ENCODE peak calls at places on chromosomes 7 and 10, in four cellular contexts. J, U, G and F are unnamed samples.
A peak's percentile ranks its signal among the peaks of the same experiment; 100 is the strongest.

GRCh38 chr10:122286872-122287271 is 15.8 kb downstream of the BTBD16 start:
- DNase-seq in J (no peak), U (no peak), G (peak; percentile 36), F (no peak)

GRCh38 chr7:22662490-22663145 is 64.4 kb upstream of the IL6 start:
- DNase-seq in J (no peak), U (no peak), G (no peak), F (no peak)

GRCh38 chr10:23702977-23703414 is 264.1 kb downstream of the OTUD1 start:
- DNase-seq in J (no peak), U (peak; percentile 46), G (peak; percentile 22), F (peak; percentile 63)

GRCh38 chr10:45181483-45181882 is 133.9 kb downstream of the OR13A1 start:
- DNase-seq in J (no peak), U (peak; percentile 23), G (no peak), F (no peak)

GRCh38 chr7:120775703-120776265 is 82.2 kb downstream of the TSPAN12 start:
- DNase-seq in J (no peak), U (no peak), G (no peak), F (no peak)

GRCh38 chr7:34158754-34159153 is 253.4 kb downstream of the BMPER start:
- DNase-seq in J (no peak), U (no peak), G (no peak), F (no peak)

GRCh38 chr10:45001382-45002148 is 842 bp downstream of the ZNF22 start:
- DNase-seq in J (peak; percentile 89), U (peak; percentile 72), G (peak; percentile 78), F (peak; percentile 64)

GRCh38 chr7:24827027-24827426 is 69.8 kb upstream of the GSDME start:
- DNase-seq in J (no peak), U (no peak), G (no peak), F (peak; percentile 54)

GRCh38 chr10:78335691-78336401 is 302.2 kb downstream of the RPS24 start:
- DNase-seq in J (no peak), U (peak; percentile 14), G (peak; percentile 37), F (no peak)

GRCh38 chr7:119545118-119545517 is 727.9 kb upstream of the KCND2 start:
- DNase-seq in J (no peak), U (no peak), G (no peak), F (no peak)

GRCh38 chr7:100895956-100896742 is 461 bp upstream of the ACHE start:
- DNase-seq in J (peak; percentile 77), U (peak; percentile 76), G (peak; percentile 21), F (peak; percentile 77)

GRCh38 chr7:35971133-35971995 is 170.5 kb downstream of the SEPTIN7 start:
- DNase-seq in J (peak; percentile 80), U (no peak), G (no peak), F (peak; percentile 54)

GRCh38 chr7:18866359-18867036 is 250.9 kb downstream of the TWIST1 start:
- DNase-seq in J (no peak), U (peak; percentile 34), G (peak; percentile 57), F (no peak)

GRCh38 chr10:131571845-131572244 is 260.3 kb upstream of the TCERG1L start:
- DNase-seq in J (no peak), U (peak; percentile 4), G (no peak), F (no peak)

GRCh38 chr7:44184221-44184873 is 4.9 kb downstream of the GCK start:
- DNase-seq in J (no peak), U (no peak), G (no peak), F (no peak)

GRCh38 chr10:79627075-79627474 is 16.3 kb downstream of the SFTPA1 start:
- DNase-seq in J (no peak), U (no peak), G (no peak), F (no peak)

GRCh38 chr10:68501691-68502090 is 25.6 kb downstream of the SLC25A16 start:
- DNase-seq in J (no peak), U (no peak), G (no peak), F (no peak)

GRCh38 chr7:31937982-31938381 is 132.2 kb downstream of the PDE1C start:
- DNase-seq in J (no peak), U (no peak), G (no peak), F (no peak)

GRCh38 chr10:30415613-30416012 is 18.4 kb upstream of the MAP3K8 start:
- DNase-seq in J (no peak), U (no peak), G (no peak), F (no peak)

GRCh38 chr7:149788300-149788851 is 15.0 kb upstream of the ZNF467 start:
- DNase-seq in J (no peak), U (no peak), G (no peak), F (no peak)

GRCh38 chr7:154842608-154843007 is 160.3 kb downstream of the PAXIP1 start:
- DNase-seq in J (no peak), U (no peak), G (no peak), F (peak; percentile 9)

GRCh38 chr7:78185149-78185745 is 386.7 kb downstream of the PHTF2 start:
- DNase-seq in J (no peak), U (no peak), G (no peak), F (no peak)

GRCh38 chr7:22154130-22154529 is 202.8 kb downstream of the RAPGEF5 start:
- DNase-seq in J (no peak), U (no peak), G (no peak), F (no peak)

GRCh38 chr10:24642921-24643678 is 80.6 kb downstream of the ARHGAP21 start:
- DNase-seq in J (no peak), U (peak; percentile 37), G (no peak), F (peak; percentile 82)

GRCh38 chr10:26437637-26438461 is at the start of gene APBB1IP:
- DNase-seq in J (peak; percentile 98), U (peak; percentile 60), G (peak; percentile 81), F (peak; percentile 19)

GRCh38 chr7:70098133-70098561 is 499.9 kb downstream of the AUTS2 start:
- DNase-seq in J (no peak), U (no peak), G (no peak), F (peak; percentile 35)

GRCh38 chr7:5429253-5429856 is 5.7 kb upstream of the TNRC18 start:
- DNase-seq in J (peak; percentile 81), U (peak; percentile 77), G (peak; percentile 48), F (peak; percentile 80)

GRCh38 chr7:7719235-7719634 is 828 bp upstream of the RPA3 start:
- DNase-seq in J (no peak), U (peak; percentile 33), G (no peak), F (peak; percentile 36)

GRCh38 chr10:7866191-7866590 is 47.9 kb downstream of the TAF3 start:
- DNase-seq in J (no peak), U (no peak), G (no peak), F (no peak)

GRCh38 chr10:113475381-113475807 is 77.5 kb upstream of the HABP2 start:
- DNase-seq in J (no peak), U (no peak), G (no peak), F (no peak)

GRCh38 chr10:70146489-70147488 is at the start of gene TYSND1:
- DNase-seq in J (peak; percentile 97), U (peak; percentile 99), G (peak; percentile 96), F (peak; percentile 99)
- H3K4me3 ChIP-seq in J (peak within 1 kb of the TSS; percentile 92), U (peak within 1 kb of the TSS; percentile 56), G (peak within 1 kb of the TSS; percentile 80), F (peak within 1 kb of the TSS; percentile 87)

DNA sequence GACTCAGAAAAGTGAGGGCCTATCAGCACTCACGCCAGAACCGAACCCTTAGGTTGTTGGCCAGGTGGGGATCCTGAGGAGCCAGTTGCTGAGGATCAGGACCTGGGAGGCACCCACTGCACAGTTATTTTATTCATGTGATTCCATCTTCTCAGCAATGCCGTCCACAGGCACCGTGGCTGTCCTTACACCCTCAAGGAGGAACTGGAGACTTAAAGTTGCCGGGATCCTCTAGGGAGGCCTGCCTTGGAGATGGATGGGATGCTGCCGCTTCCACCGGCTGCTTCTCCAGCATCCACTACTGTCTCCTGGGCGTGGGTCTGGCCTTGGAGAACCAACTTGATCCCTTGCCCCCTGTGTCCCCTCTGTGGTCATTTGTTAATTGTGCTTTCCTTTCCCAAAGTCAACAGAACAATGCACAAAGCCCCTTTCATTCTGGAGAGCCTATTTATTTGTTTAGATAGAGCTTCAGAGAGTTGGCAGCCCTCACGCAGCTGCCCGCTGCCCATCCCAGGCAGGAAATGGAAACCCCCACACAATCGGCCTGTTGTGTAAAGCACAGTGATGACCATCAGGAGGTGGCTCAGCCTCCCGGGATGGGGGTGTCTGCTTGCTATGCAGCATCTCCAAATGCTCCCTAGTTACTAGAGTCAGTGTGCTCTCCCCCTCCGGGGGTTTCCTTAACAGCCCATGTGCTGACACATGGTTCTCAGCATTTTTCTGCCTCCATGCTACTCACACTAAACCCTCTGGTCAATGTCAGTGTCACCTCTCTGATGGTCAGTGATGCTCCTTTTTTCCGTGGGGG is 52.9 kb upstream of the IGFBP3 start:
- DNase-seq in J (no peak), U (peak; percentile 9), G (no peak), F (no peak)
- H3K4me3 ChIP-seq in J (no peak overlapping the region), U (no peak overlapping the region), G (no peak overlapping the region), F (no peak overlapping the region)

GRCh38 chr7:27118580-27118979 is 12.0 kb downstream of the HOXA4 start:
- DNase-seq in J (no peak), U (peak; percentile 34), G (no peak), F (no peak)
- H3K4me3 ChIP-seq in J (peak overlapping the region; percentile 11), U (no peak overlapping the region), G (peak overlapping the region; percentile 51), F (no peak overlapping the region)

GRCh38 chr10:31759816-31760626 is 168.6 kb downstream of the ARHGAP12 start:
- DNase-seq in J (peak; percentile 98), U (peak; percentile 96), G (peak; percentile 96), F (peak; percentile 99)

GRCh38 chr10:31762306-31762705 is 166.3 kb downstream of the ARHGAP12 start:
- DNase-seq in J (no peak), U (no peak), G (no peak), F (no peak)

GRCh38 chr10:31760674-31761081 is 168.0 kb downstream of the ARHGAP12 start:
- DNase-seq in J (no peak), U (no peak), G (no peak), F (no peak)

GRCh38 chr10:31759124-31759798 is 169.4 kb downstream of the ARHGAP12 start:
- DNase-seq in J (peak; percentile 88), U (peak; percentile 83), G (no peak), F (peak; percentile 95)

DNA sequence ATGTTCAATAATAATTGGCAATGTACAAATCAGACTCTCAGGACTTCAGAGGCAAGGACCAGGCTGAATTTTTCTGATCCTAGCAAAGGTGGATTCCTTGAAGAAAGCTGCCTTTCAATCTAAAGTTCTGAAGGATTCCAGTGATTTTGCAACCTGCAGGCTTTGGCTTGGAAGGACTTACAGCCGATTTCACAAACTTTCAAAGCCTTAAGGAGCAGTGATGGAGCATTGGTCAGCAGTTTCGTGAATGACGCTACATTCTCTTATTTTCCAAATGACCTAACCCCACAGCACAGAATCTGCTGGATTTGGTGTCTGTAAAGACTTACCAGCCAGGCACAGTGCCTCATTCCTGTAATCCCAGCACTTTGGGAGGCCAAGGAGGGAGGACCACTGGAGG is 167.5 kb downstream of the ARHGAP12 start:
- DNase-seq in J (no peak), U (no peak), G (no peak), F (no peak)
- H3K4me3 ChIP-seq in J (no peak overlapping the region), U (no peak overlapping the region), G (no peak overlapping the region), F (no peak overlapping the region)

GRCh38 chr7:193538-194256 is 1.3 kb downstream of the FAM20C start:
- DNase-seq in J (no peak), U (peak; percentile 32), G (no peak), F (peak; percentile 27)
- H3K4me3 ChIP-seq in J (peak overlapping the region; percentile 61), U (peak overlapping the region; percentile 71), G (peak overlapping the region; percentile 73), F (peak overlapping the region; percentile 38)

GRCh38 chr7:106006906-106007305 is 43.8 kb downstream of the CDHR3 start:
- DNase-seq in J (no peak), U (no peak), G (no peak), F (no peak)

GRCh38 chr7:106010866-106011265 is 47.8 kb downstream of the CDHR3 start:
- DNase-seq in J (no peak), U (no peak), G (no peak), F (no peak)

GRCh38 chr7:106010331-106010730 is 47.3 kb downstream of the CDHR3 start:
- DNase-seq in J (no peak), U (no peak), G (no peak), F (no peak)

GRCh38 chr7:106012184-106012583 is 49.1 kb downstream of the CDHR3 start:
- DNase-seq in J (no peak), U (no peak), G (no peak), F (peak; percentile 56)

GRCh38 chr7:106009511-106010226 is 46.6 kb downstream of the CDHR3 start:
- DNase-seq in J (peak; percentile 93), U (peak; percentile 90), G (peak; percentile 79), F (peak; percentile 92)
- H3K4me3 ChIP-seq in J (no peak overlapping the region), U (no peak overlapping the region), G (peak overlapping the region; percentile 20), F (no peak overlapping the region)